ENCODE peak calls at places on chromosomes 7 and 10, in ten cellular contexts. One of them, this sample, is unnamed.
A peak's percentile ranks its signal among the peaks of the same experiment; 100 is the strongest.

GRCh38 chr10:24722676-24723385 is 856 bp downstream of the ARHGAP21 start:
- DNase-seq in EH: peak; percentile 68
- DNase-seq in NT2/D1: no peak
- DNase-seq in K562: peak; percentile 64
- DNase-seq in NCI-H748 treated with DMSO at 0.1 percent for 48 hours: no peak
- DNase-seq in endothelial cell: peak; percentile 62
- DNase-seq in GM23248: peak; percentile 84
- DNase-seq in IMR-90: peak; percentile 40
- DNase-seq in NCI-H446 treated with DMSO at 0.1 percent for 48 hours: no peak
- DNase-seq in NCI-H1930: peak; percentile 26
- DNase-seq in this sample: no peak

GRCh38 chr10:111076682-111077661 is at the start of gene ADRA2A:
- DNase-seq in EH: peak; percentile 45
- DNase-seq in NT2/D1: peak; percentile 52
- DNase-seq in K562: no peak
- DNase-seq in NCI-H748 treated with DMSO at 0.1 percent for 48 hours: peak; percentile 42
- DNase-seq in endothelial cell: peak; percentile 60
- DNase-seq in GM23248: peak; percentile 91
- DNase-seq in IMR-90: peak; percentile 15
- DNase-seq in NCI-H446 treated with DMSO at 0.1 percent for 48 hours: peak; percentile 70
- DNase-seq in NCI-H1930: peak; percentile 46
- DNase-seq in this sample: peak; percentile 81

GRCh38 chr7:150381096-150381495 is 2.0 kb downstream of the ZNF775 start:
- DNase-seq in EH: no peak
- DNase-seq in NT2/D1: no peak
- DNase-seq in K562: no peak
- DNase-seq in NCI-H748 treated with DMSO at 0.1 percent for 48 hours: no peak
- DNase-seq in endothelial cell: no peak
- DNase-seq in GM23248: no peak
- DNase-seq in IMR-90: no peak
- DNase-seq in NCI-H446 treated with DMSO at 0.1 percent for 48 hours: no peak
- DNase-seq in NCI-H1930: no peak
- DNase-seq in this sample: no peak

GRCh38 chr10:44650576-44651394 is 260.4 kb upstream of the TMEM72 start:
- DNase-seq in EH: peak; percentile 28
- DNase-seq in NT2/D1: no peak
- DNase-seq in K562: no peak
- DNase-seq in NCI-H748 treated with DMSO at 0.1 percent for 48 hours: no peak
- DNase-seq in endothelial cell: no peak
- DNase-seq in GM23248: peak; percentile 65
- DNase-seq in IMR-90: no peak
- DNase-seq in NCI-H446 treated with DMSO at 0.1 percent for 48 hours: peak; percentile 83
- DNase-seq in NCI-H1930: no peak
- DNase-seq in this sample: no peak

GRCh38 chr7:120186688-120187087 is 86.3 kb upstream of the KCND2 start:
- DNase-seq in EH: no peak
- DNase-seq in NT2/D1: no peak
- DNase-seq in K562: no peak
- DNase-seq in NCI-H748 treated with DMSO at 0.1 percent for 48 hours: no peak
- DNase-seq in endothelial cell: no peak
- DNase-seq in GM23248: no peak
- DNase-seq in IMR-90: no peak
- DNase-seq in NCI-H446 treated with DMSO at 0.1 percent for 48 hours: no peak
- DNase-seq in NCI-H1930: no peak
- DNase-seq in this sample: no peak

GRCh38 chr7:150778738-150779301 is 21.3 kb downstream of the TMEM176B start:
- DNase-seq in EH: peak; percentile 61
- DNase-seq in NT2/D1: peak; percentile 64
- DNase-seq in K562: peak; percentile 85
- DNase-seq in NCI-H748 treated with DMSO at 0.1 percent for 48 hours: peak; percentile 63
- DNase-seq in endothelial cell: peak; percentile 85
- DNase-seq in GM23248: peak; percentile 73
- DNase-seq in IMR-90: peak; percentile 66
- DNase-seq in NCI-H446 treated with DMSO at 0.1 percent for 48 hours: peak; percentile 37
- DNase-seq in NCI-H1930: peak; percentile 71
- DNase-seq in this sample: peak; percentile 75

GRCh38 chr7:1224093-1224702 is 8.5 kb upstream of the UNCX start:
- DNase-seq in EH: no peak
- DNase-seq in NT2/D1: no peak
- DNase-seq in K562: no peak
- DNase-seq in NCI-H748 treated with DMSO at 0.1 percent for 48 hours: no peak
- DNase-seq in endothelial cell: no peak
- DNase-seq in GM23248: peak; percentile 35
- DNase-seq in IMR-90: no peak
- DNase-seq in NCI-H446 treated with DMSO at 0.1 percent for 48 hours: no peak
- DNase-seq in NCI-H1930: no peak
- DNase-seq in this sample: no peak

GRCh38 chr10:60363187-60363586 is 26.5 kb downstream of the ANK3 start:
- DNase-seq in EH: peak; percentile 20
- DNase-seq in NT2/D1: no peak
- DNase-seq in K562: no peak
- DNase-seq in NCI-H748 treated with DMSO at 0.1 percent for 48 hours: no peak
- DNase-seq in endothelial cell: no peak
- DNase-seq in GM23248: peak; percentile 20
- DNase-seq in IMR-90: peak; percentile 63
- DNase-seq in NCI-H446 treated with DMSO at 0.1 percent for 48 hours: no peak
- DNase-seq in NCI-H1930: no peak
- DNase-seq in this sample: no peak

GRCh38 chr7:134736381-134736780 is 43.1 kb upstream of the CALD1 start:
- DNase-seq in EH: no peak
- DNase-seq in NT2/D1: no peak
- DNase-seq in K562: no peak
- DNase-seq in NCI-H748 treated with DMSO at 0.1 percent for 48 hours: no peak
- DNase-seq in endothelial cell: no peak
- DNase-seq in GM23248: no peak
- DNase-seq in IMR-90: no peak
- DNase-seq in NCI-H446 treated with DMSO at 0.1 percent for 48 hours: no peak
- DNase-seq in NCI-H1930: no peak
- DNase-seq in this sample: no peak

This sample was measured in NCI-H187.